ENCODE peak calls at places on chromosomes 4 and X, in six cellular contexts. S is SK-N-SH; R is BJ; G is GM10248; Q is AG10803; X is CD8-positive, alpha-beta T cell. T is an unnamed sample.

GRCh38 chr4:155025762-155026457 is 182.5 kb upstream of the NPY2R start:
- DNase-seq in S (no peak), R (no peak), G (no peak), Q (no peak), X (no peak), T (no peak)

GRCh38 chrX:100710816-100711215 is 21.1 kb downstream of the SYTL4 start:
- DNase-seq in S (no peak), R (no peak), G (no peak), Q (no peak), X (no peak), T (no peak)

GRCh38 chr4:22430626-22431025 is 85.2 kb downstream of the ADGRA3 start:
- DNase-seq in S (no peak), R (no peak), G (no peak), Q (no peak), X (no peak), T (no peak)

GRCh38 chr4:116197317-116197809 is 888.0 kb downstream of the TRAM1L1 start:
- DNase-seq in S (no peak), R (no peak), G (no peak), Q (no peak), X (no peak), T (no peak)

GRCh38 chr4:3879681-3880594 is 113.8 kb downstream of the ADRA2C start:
- DNase-seq in S (peak), R (no peak), G (no peak), Q (peak), X (peak), T (peak)

GRCh38 chr4:138741778-138742377 is 273.7 kb upstream of the NOCT start:
- DNase-seq in S (no peak), R (no peak), G (no peak), Q (no peak), X (no peak), T (no peak)

GRCh38 chrX:56281789-56282188 is 49.6 kb downstream of the KLF8 start:
- DNase-seq in S (peak), R (no peak), G (no peak), Q (peak), X (no peak), T (no peak)

GRCh38 chr4:55633903-55634302 is 2.2 kb downstream of the NMU start:
- DNase-seq in S (no peak), R (no peak), G (no peak), Q (no peak), X (no peak), T (no peak)

GRCh38 chr4:133524369-133524768 is 375.3 kb downstream of the PCDH10 start:
- DNase-seq in S (no peak), R (no peak), G (no peak), Q (no peak), X (no peak), T (no peak)

GRCh38 chrX:118221733-118222132 is 105.1 kb upstream of the KLHL13 start:
- DNase-seq in S (no peak), R (no peak), G (no peak), Q (no peak), X (no peak), T (no peak)

GRCh38 chrX:13697440-13697839 is 8.5 kb downstream of the RAB9A start:
- DNase-seq in S (no peak), R (no peak), G (peak), Q (no peak), X (no peak), T (peak)

GRCh38 chr4:127965803-127966175 is 583 bp downstream of the ABHD18 start:
- DNase-seq in S (peak), R (no peak), G (peak), Q (peak), X (peak), T (peak)

GRCh38 chrX:11446331-11446730 is 153.1 kb downstream of the AMELX start:
- DNase-seq in S (no peak), R (peak), G (no peak), Q (peak), X (no peak), T (no peak)

GRCh38 chrX:139126493-139126892 is 404.0 kb upstream of the F9 start:
- DNase-seq in S (peak), R (no peak), G (peak), Q (no peak), X (no peak), T (peak)
- TF ChIP-seq CTCF in S (peak), R (no peak), G (peak), Q (peak), X (no peak), T (peak)

GRCh38 chrX:153644356-153645125 is 2.5 kb upstream of the DUSP9 start:
- DNase-seq in S (peak), R (no peak), G (no peak), Q (no peak), X (no peak), T (no peak)
- TF ChIP-seq CTCF in S (no peak), R (no peak), G (no peak), Q (no peak), X (no peak), T (no peak)

GRCh38 chrX:133983243-133983973 is 2.0 kb downstream of the GPC3 start:
- DNase-seq in S (no peak), R (no peak), G (no peak), Q (no peak), X (no peak), T (no peak)
- TF ChIP-seq CTCF in S (no peak), R (no peak), G (no peak), Q (no peak), X (no peak), T (no peak)

DNA sequence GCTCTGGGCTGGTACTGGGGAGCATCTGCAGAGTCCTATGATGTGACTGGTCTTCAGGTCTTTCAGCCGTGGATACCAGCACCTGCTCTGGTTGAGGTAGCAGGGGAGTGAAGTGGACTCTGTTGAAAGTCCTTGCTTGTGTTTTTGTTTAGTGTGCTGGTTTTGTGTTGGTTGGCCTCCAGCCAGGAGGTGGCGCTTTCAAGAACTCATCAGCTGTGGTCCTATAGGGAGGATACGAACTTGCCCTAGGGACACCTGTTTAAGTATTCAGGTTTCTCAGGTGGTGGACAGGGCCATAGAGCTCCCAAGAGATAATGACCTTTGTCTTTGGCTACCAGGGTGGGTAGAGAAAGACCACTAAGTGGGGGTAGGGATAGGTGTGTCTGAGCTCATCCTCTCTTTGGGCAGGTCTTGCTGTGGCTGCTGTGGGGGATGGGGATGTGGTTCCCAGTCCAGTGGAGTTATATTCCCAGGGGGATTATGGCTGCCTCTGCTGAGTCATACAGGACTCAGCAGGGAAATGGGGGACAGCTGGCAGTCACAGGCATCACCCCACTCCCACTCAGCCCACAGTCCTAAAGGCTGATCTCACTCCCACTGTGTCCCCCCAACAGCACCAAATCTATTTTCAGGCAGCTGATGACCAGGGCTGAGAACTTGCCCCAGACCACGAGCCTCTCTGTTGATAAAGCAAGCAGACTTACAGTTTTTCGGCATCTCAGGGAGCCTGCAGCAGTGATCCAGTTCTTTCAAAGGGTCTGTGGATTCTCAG is 24.1 kb downstream of the MSMO1 start:
- DNase-seq in S (no peak), R (no peak), G (no peak), Q (no peak), X (no peak), T (no peak)
- TF ChIP-seq CTCF in S (no peak), R (no peak), G (no peak), Q (no peak), X (no peak), T (peak)

GRCh38 chrX:10326578-10326977 is 169.8 kb downstream of the CLCN4 start:
- DNase-seq in S (peak), R (no peak), G (no peak), Q (peak), X (no peak), T (no peak)
- TF ChIP-seq CTCF in S (peak), R (peak), G (peak), Q (peak), X (no peak), T (peak)

GRCh38 chr4:78310732-78311100 is 240.9 kb upstream of the ANXA3 start:
- DNase-seq in S (no peak), R (no peak), G (no peak), Q (no peak), X (no peak), T (no peak)

GRCh38 chr4:78312989-78313753 is 238.4 kb upstream of the ANXA3 start:
- DNase-seq in S (no peak), R (no peak), G (no peak), Q (peak), X (no peak), T (no peak)

GRCh38 chr4:78309352-78309751 is 242.2 kb upstream of the ANXA3 start:
- DNase-seq in S (no peak), R (no peak), G (no peak), Q (no peak), X (no peak), T (no peak)

GRCh38 chr4:78310056-78310731 is 241.4 kb upstream of the ANXA3 start:
- DNase-seq in S (peak), R (no peak), G (no peak), Q (peak), X (no peak), T (no peak)

DNA sequence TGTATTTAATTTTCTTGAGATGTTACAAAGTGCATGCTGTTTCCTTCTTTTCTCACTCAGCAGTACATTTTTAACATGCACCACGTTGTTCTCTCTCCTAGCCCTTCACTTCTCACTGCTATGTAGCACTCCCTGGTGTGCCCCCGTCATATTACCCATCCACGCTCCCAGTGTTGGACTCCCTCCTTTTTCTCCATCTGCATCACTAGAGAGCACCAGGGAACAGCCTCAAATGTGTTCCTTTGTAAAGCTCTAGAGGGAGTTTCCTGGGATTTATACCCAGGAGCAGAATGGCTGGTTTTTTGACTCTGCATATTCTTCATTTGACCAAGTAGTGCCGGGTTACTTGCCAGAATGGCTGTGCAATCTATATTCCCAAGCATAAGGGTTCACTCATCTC is 240.3 kb upstream of the ANXA3 start:
- DNase-seq in S (no peak), R (no peak), G (no peak), Q (no peak), X (no peak), T (no peak)
- TF ChIP-seq CTCF in S (no peak), R (no peak), G (no peak), Q (peak), X (no peak), T (no peak)

GRCh38 chrX:49282647-49283011 is 13.0 kb downstream of the PPP1R3F start:
- DNase-seq in S (peak), R (no peak), G (no peak), Q (peak), X (no peak), T (no peak)
- TF ChIP-seq CTCF in S (peak), R (peak), G (no peak), Q (peak), X (no peak), T (no peak)

T was measured in GM13977.